ENCODE peak calls at places on chromosomes 4 and X, in seven cellular contexts. V is Peyer's patch, S is cardiac muscle cell, K is heart left ventricle, X is fibroblast of lung, G is A549, C is psoas muscle. N is an unnamed sample. For H3K4me1, the result is how much of the 10 kb centered on the place peaks cover.

GRCh38 chrX:85345523-85345922 is 33.9 kb downstream of the POF1B start:
- DNase-seq in V (no peak), S (no peak), K (no peak), X (no peak), G (no peak), C (no peak), N (no peak)

GRCh38 chr4:146975535-146975934 is 29.9 kb upstream of the TTC29 start:
- DNase-seq in V (no peak), S (no peak), K (no peak), X (no peak), G (no peak), C (no peak), N (no peak)

GRCh38 chr4:180909279-180909678 is 1333.9 kb upstream of the TENM3 start:
- DNase-seq in V (no peak), S (no peak), K (no peak), X (peak), G (peak), C (no peak), N (no peak)

GRCh38 chr4:152619556-152619955 is 60.2 kb downstream of the TMEM154 start:
- DNase-seq in V (no peak), S (no peak), K (no peak), X (no peak), G (no peak), C (no peak), N (no peak)

GRCh38 chrX:107429090-107429489 is 20.4 kb upstream of the FRMPD3 start:
- DNase-seq in V (no peak), S (peak), K (no peak), X (peak), G (peak), C (no peak), N (peak)

GRCh38 chr4:138062929-138063328 is 179.2 kb downstream of the SLC7A11 start:
- DNase-seq in V (no peak), S (peak), K (no peak), X (peak), G (no peak), C (no peak), N (no peak)

GRCh38 chr4:184444953-184445309 is 29.4 kb downstream of the IRF2 start:
- DNase-seq in V (no peak), S (no peak), K (no peak), X (no peak), G (no peak), C (no peak), N (no peak)

GRCh38 chr4:8647094-8647570 is 54.6 kb downstream of the CPZ start:
- DNase-seq in V (no peak), S (no peak), K (peak), X (no peak), G (no peak), C (no peak), N (no peak)

GRCh38 chrX:107562482-107562881 is 65.8 kb upstream of the PRPS1 start:
- DNase-seq in V (no peak), S (peak), K (no peak), X (peak), G (no peak), C (no peak), N (no peak)

GRCh38 chr4:118918388-118918787 is 29.7 kb downstream of the SYNPO2 start:
- DNase-seq in V (no peak), S (peak), K (no peak), X (peak), G (peak), C (no peak), N (no peak)

GRCh38 chrX:8960809-8961413 is 73.0 kb downstream of the FAM9B start:
- DNase-seq in V (no peak), S (peak), K (no peak), X (peak), G (no peak), C (no peak), N (no peak)

GRCh38 chr4:184728858-184729257 is 5.0 kb downstream of the CENPU start:
- DNase-seq in V (no peak), S (peak), K (no peak), X (peak), G (no peak), C (no peak), N (no peak)

GRCh38 chr4:5758741-5759140 is 47.7 kb downstream of the EVC start:
- DNase-seq in V (no peak), S (peak), K (no peak), X (peak), G (peak), C (no peak), N (no peak)

GRCh38 chrX:150200820-150201287 is 162.3 kb upstream of the MAMLD1 start:
- DNase-seq in V (no peak), S (peak), K (no peak), X (peak), G (peak), C (peak), N (peak)

GRCh38 chr4:122914292-122914904 is 8.0 kb downstream of the NUDT6 start:
- DNase-seq in V (no peak), S (peak), K (no peak), X (peak), G (peak), C (no peak), N (no peak)

GRCh38 chrX:31555506-31555905 is 483.7 kb upstream of the FTHL17 start:
- DNase-seq in V (no peak), S (peak), K (peak), X (peak), G (no peak), C (no peak), N (no peak)

GRCh38 chr4:38601244-38601915 is 62.6 kb upstream of the KLF3 start:
- DNase-seq in V (no peak), S (peak), K (no peak), X (peak), G (peak), C (no peak), N (no peak)

GRCh38 chrX:50067435-50068292 is 133.1 kb downstream of the AKAP4 start:
- DNase-seq in V (peak), S (peak), K (no peak), X (peak), G (peak), C (no peak), N (no peak)

GRCh38 chrX:3215249-3215648 is 131.2 kb downstream of the MXRA5 start:
- DNase-seq in V (no peak), S (no peak), K (no peak), X (no peak), G (no peak), C (no peak), N (no peak)

GRCh38 chrX:112731793-112732192 is 52.1 kb upstream of the LHFPL1 start:
- DNase-seq in V (no peak), S (peak), K (no peak), X (peak), G (no peak), C (no peak), N (no peak)

GRCh38 chrX:33416273-33416805 is 205.0 kb upstream of the DMD start:
- DNase-seq in V (no peak), S (no peak), K (no peak), X (no peak), G (no peak), C (no peak), N (no peak)

GRCh38 chr4:150385606-150386005 is 196.3 kb upstream of the MAB21L2 start:
- DNase-seq in V (no peak), S (peak), K (no peak), X (peak), G (no peak), C (no peak), N (no peak)

GRCh38 chr4:5082381-5082780 is 31.1 kb downstream of the STK32B start:
- DNase-seq in V (no peak), S (no peak), K (no peak), X (no peak), G (no peak), C (no peak), N (no peak)

GRCh38 chr4:3352505-3352904 is 59.7 kb downstream of the RGS12 start:
- DNase-seq in V (no peak), S (no peak), K (no peak), X (no peak), G (no peak), C (no peak), N (no peak)

GRCh38 chr4:66000500-66001117 is 330.3 kb upstream of the EPHA5 start:
- DNase-seq in V (no peak), S (no peak), K (no peak), X (no peak), G (no peak), C (no peak), N (no peak)

GRCh38 chr4:101346562-101347266 is 612 bp downstream of the PPP3CA start:
- DNase-seq in V (peak), S (peak), K (peak), X (peak), G (peak), C (peak), N (peak)

GRCh38 chrX:132227383-132228112 is 8.3 kb upstream of the RAP2C start:
- DNase-seq in V (no peak), S (peak), K (no peak), X (peak), G (no peak), C (peak), N (no peak)

GRCh38 chrX:47373198-47373597 is 2.8 kb downstream of the ZNF157 start:
- DNase-seq in V (no peak), S (no peak), K (no peak), X (no peak), G (no peak), C (no peak), N (no peak)

GRCh38 chr4:20288846-20289512 is 37.3 kb downstream of the SLIT2 start:
- DNase-seq in V (no peak), S (peak), K (no peak), X (peak), G (no peak), C (no peak), N (no peak)

GRCh38 chrX:129981752-129982299 is 609 bp upstream of the BCORL1 start:
- DNase-seq in V (peak), S (no peak), K (peak), X (no peak), G (no peak), C (no peak), N (no peak)

GRCh38 chr4:47071863-47072441 is 40.6 kb downstream of the GABRB1 start:
- DNase-seq in V (no peak), S (peak), K (no peak), X (peak), G (no peak), C (no peak), N (no peak)
- H3K4me1 ChIP-seq in V (under half), S (under half), K (under half), X (under half), G (under half), C (under half), N (under half)

GRCh38 chrX:134547047-134547679 is 87.2 kb downstream of the HPRT1 start:
- DNase-seq in V (no peak), S (peak), K (no peak), X (peak), G (peak), C (no peak), N (no peak)
- H3K4me3 ChIP-seq in V (no peak), S (no peak), K (no peak), X (peak), G (peak), C (peak), N (no peak)

DNA sequence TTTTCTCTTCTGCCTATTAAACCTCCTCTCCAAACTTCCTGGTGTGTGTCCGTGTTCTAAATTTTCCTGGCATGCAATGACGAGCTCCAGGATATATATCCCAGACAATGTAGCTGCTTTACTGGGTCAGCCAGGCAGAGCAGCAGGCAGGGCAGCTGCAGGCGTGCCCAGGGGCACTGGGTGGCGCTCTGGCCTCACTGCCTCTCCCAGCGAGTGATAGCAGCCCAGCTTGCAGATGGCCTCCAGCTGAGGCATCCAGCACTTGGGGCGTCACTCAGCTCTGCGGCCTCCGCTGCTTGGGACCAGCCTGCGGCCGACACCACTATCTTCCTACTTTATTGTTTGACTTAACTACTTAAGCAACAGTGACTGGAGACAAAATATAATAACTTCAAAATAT is 23.0 kb upstream of the UBA6 start:
- DNase-seq in V (no peak), S (no peak), K (no peak), X (no peak), G (no peak), C (no peak), N (no peak)
- H3K4me1 ChIP-seq in V (under half), S (under half), K (under half), X (under half), G (under half), C (under half), N (under half)

GRCh38 chr4:13509442-13509841 is 25.3 kb upstream of the RAB28 start:
- DNase-seq in V (no peak), S (no peak), K (no peak), X (no peak), G (no peak), C (no peak), N (no peak)
- H3K4me3 ChIP-seq in V (no peak), S (no peak), K (no peak), X (no peak), G (no peak), C (no peak), N (no peak)

GRCh38 chrX:19810370-19810769 is 77.0 kb downstream of the SH3KBP1 start:
- DNase-seq in V (no peak), S (no peak), K (no peak), X (no peak), G (no peak), C (no peak), N (no peak)
- H3K4me1 ChIP-seq in V (under half), S (under half), K (under half), X (under half), G (under half), C (under half), N (under half)